ENCODE peak calls at places on chromosomes 7 and 10, in eight cellular contexts. D is bronchial epithelial cell, M is DND-41, U is K562, E is mucosa of descending colon, H is spleen, T is body of pancreas, Q is transverse colon. R is an unnamed sample.
A peak's percentile ranks its signal among the peaks of the same experiment; 100 is the strongest.

GRCh38 chr10:3166496-3167290 is 5.9 kb downstream of the PITRM1 start:
- DNase-seq in D (no peak), M (no peak), U (no peak), E (no peak), H (no peak), T (no peak), Q (no peak), R (no peak)

GRCh38 chr7:157389951-157390730 is 53.3 kb downstream of the DNAJB6 start:
- DNase-seq in D (no peak), M (no peak), U (no peak), E (peak; percentile 58), H (peak; percentile 89), T (no peak), Q (no peak), R (no peak)

GRCh38 chr10:71978476-71978875 is 14.3 kb downstream of the CHST3 start:
- DNase-seq in D (no peak), M (no peak), U (peak; percentile 57), E (no peak), H (peak; percentile 30), T (no peak), Q (no peak), R (no peak)

GRCh38 chr7:127588697-127589482 is 679 bp downstream of the ARF5 start:
- DNase-seq in D (peak; percentile 41), M (peak; percentile 46), U (peak; percentile 80), E (peak; percentile 76), H (no peak), T (peak; percentile 88), Q (peak; percentile 58), R (no peak)

GRCh38 chr10:59864141-59864962 is 42.0 kb downstream of the CCDC6 start:
- DNase-seq in D (no peak), M (peak; percentile 13), U (no peak), E (no peak), H (no peak), T (no peak), Q (no peak), R (no peak)

GRCh38 chr7:102875700-102876192 is 37.1 kb upstream of the LRRC17 start:
- DNase-seq in D (peak; percentile 100), M (no peak), U (peak; percentile 32), E (no peak), H (no peak), T (peak; percentile 80), Q (no peak), R (peak; percentile 100)

GRCh38 chr10:76082232-76082631 is 650.8 kb downstream of the LRMDA start:
- DNase-seq in D (peak; percentile 69), M (no peak), U (no peak), E (no peak), H (no peak), T (no peak), Q (peak; percentile 47), R (no peak)

GRCh38 chr7:137007001-137007725 is 138.7 kb downstream of the CHRM2 start:
- DNase-seq in D (no peak), M (no peak), U (no peak), E (no peak), H (no peak), T (no peak), Q (no peak), R (no peak)

GRCh38 chr7:79258826-79259225 is 194.6 kb downstream of the MAGI2 start:
- DNase-seq in D (no peak), M (no peak), U (no peak), E (no peak), H (no peak), T (no peak), Q (no peak), R (no peak)

GRCh38 chr7:141737118-141737835 is 881 bp upstream of the SSBP1 start:
- DNase-seq in D (peak; percentile 8), M (peak; percentile 15), U (peak; percentile 54), E (peak; percentile 53), H (peak; percentile 77), T (peak; percentile 16), Q (peak; percentile 44), R (no peak)

GRCh38 chr10:110420401-110421193 is 77.1 kb upstream of the DUSP5 start:
- DNase-seq in D (peak; percentile 83), M (no peak), U (no peak), E (no peak), H (no peak), T (peak; percentile 63), Q (no peak), R (no peak)

GRCh38 chr7:68031180-68031943 is 1034.7 kb downstream of the TYW1 start:
- DNase-seq in D (no peak), M (no peak), U (no peak), E (no peak), H (no peak), T (no peak), Q (no peak), R (no peak)

GRCh38 chr7:44348300-44348699 is 22.9 kb upstream of the CAMK2B start:
- DNase-seq in D (peak; percentile 11), M (peak; percentile 27), U (peak; percentile 12), E (no peak), H (no peak), T (no peak), Q (no peak), R (no peak)

GRCh38 chr7:69803699-69804516 is 205.6 kb downstream of the AUTS2 start:
- DNase-seq in D (no peak), M (no peak), U (no peak), E (no peak), H (no peak), T (no peak), Q (no peak), R (no peak)

GRCh38 chr7:137934941-137935848 is 66.7 kb downstream of the CREB3L2 start:
- DNase-seq in D (no peak), M (no peak), U (no peak), E (no peak), H (no peak), T (no peak), Q (no peak), R (no peak)

GRCh38 chr7:157612664-157613561 is 276.1 kb downstream of the DNAJB6 start:
- DNase-seq in D (no peak), M (peak; percentile 75), U (no peak), E (peak; percentile 77), H (peak; percentile 93), T (peak; percentile 31), Q (peak; percentile 43), R (no peak)

GRCh38 chr10:77939561-77940001 is 13.0 kb upstream of the DLG5 start:
- DNase-seq in D (no peak), M (no peak), U (no peak), E (no peak), H (no peak), T (peak; percentile 38), Q (peak; percentile 46), R (no peak)

GRCh38 chr10:73585223-73585784 is 5.8 kb downstream of the USP54 start:
- DNase-seq in D (peak; percentile 67), M (no peak), U (no peak), E (no peak), H (no peak), T (no peak), Q (no peak), R (no peak)

GRCh38 chr7:130298079-130298478 is 5.1 kb downstream of the CPA4 start:
- DNase-seq in D (no peak), M (no peak), U (no peak), E (no peak), H (no peak), T (no peak), Q (no peak), R (no peak)

GRCh38 chr7:130298927-130299326 is 6.0 kb downstream of the CPA4 start:
- DNase-seq in D (peak; percentile 40), M (no peak), U (no peak), E (no peak), H (no peak), T (no peak), Q (peak; percentile 17), R (no peak)

GRCh38 chr7:130297628-130298027 is 4.7 kb downstream of the CPA4 start:
- DNase-seq in D (no peak), M (no peak), U (no peak), E (no peak), H (no peak), T (no peak), Q (no peak), R (no peak)

GRCh38 chr7:130294314-130294713 is 1.4 kb downstream of the CPA4 start:
- DNase-seq in D (peak; percentile 84), M (peak; percentile 34), U (no peak), E (no peak), H (no peak), T (no peak), Q (no peak), R (no peak)

GRCh38 chr7:130296221-130296951 is 3.4 kb downstream of the CPA4 start:
- DNase-seq in D (no peak), M (no peak), U (no peak), E (no peak), H (no peak), T (no peak), Q (no peak), R (no peak)
- H3K36me3 ChIP-seq in D (peaks cover 4% of the 10 kb centered on the region), M (no peaks in the 10 kb centered on the region), U (no peaks in the 10 kb centered on the region), E (no peaks in the 10 kb centered on the region), H (no peaks in the 10 kb centered on the region), T (no peaks in the 10 kb centered on the region), Q (no peaks in the 10 kb centered on the region), R (no peaks in the 10 kb centered on the region)

GRCh38 chr10:86849495-86849894 is 93.1 kb downstream of the BMPR1A start:
- DNase-seq in D (no peak), M (no peak), U (no peak), E (no peak), H (no peak), T (no peak), Q (no peak), R (no peak)
- TF ChIP-seq CTCF in D (no peak), M (no peak), U (no peak), E (no peak), H (no peak), T (no peak), Q (no peak), R (no peak)

GRCh38 chr10:14910953-14911352 is 32.3 kb downstream of the SUV39H2 start:
- DNase-seq in D (no peak), M (no peak), U (no peak), E (no peak), H (no peak), T (no peak), Q (no peak), R (no peak)

GRCh38 chr10:14917827-14918226 is 36.1 kb downstream of the DCLRE1C start:
- DNase-seq in D (no peak), M (no peak), U (no peak), E (no peak), H (no peak), T (no peak), Q (no peak), R (no peak)

GRCh38 chr10:14918964-14919363 is 34.9 kb downstream of the DCLRE1C start:
- DNase-seq in D (no peak), M (no peak), U (no peak), E (no peak), H (no peak), T (no peak), Q (no peak), R (no peak)

GRCh38 chr10:14916600-14916999 is 37.3 kb downstream of the DCLRE1C start:
- DNase-seq in D (no peak), M (no peak), U (no peak), E (no peak), H (no peak), T (no peak), Q (no peak), R (no peak)
- H3K36me3 ChIP-seq in D (peaks cover 8% of the 10 kb centered on the region), M (peaks cover 94% of the 10 kb centered on the region), U (peaks cover 87% of the 10 kb centered on the region), E (peaks cover 22% of the 10 kb centered on the region), H (peaks cover 94% of the 10 kb centered on the region), T (peaks cover 14% of the 10 kb centered on the region), Q (no peaks in the 10 kb centered on the region), R (no peaks in the 10 kb centered on the region)

DNA sequence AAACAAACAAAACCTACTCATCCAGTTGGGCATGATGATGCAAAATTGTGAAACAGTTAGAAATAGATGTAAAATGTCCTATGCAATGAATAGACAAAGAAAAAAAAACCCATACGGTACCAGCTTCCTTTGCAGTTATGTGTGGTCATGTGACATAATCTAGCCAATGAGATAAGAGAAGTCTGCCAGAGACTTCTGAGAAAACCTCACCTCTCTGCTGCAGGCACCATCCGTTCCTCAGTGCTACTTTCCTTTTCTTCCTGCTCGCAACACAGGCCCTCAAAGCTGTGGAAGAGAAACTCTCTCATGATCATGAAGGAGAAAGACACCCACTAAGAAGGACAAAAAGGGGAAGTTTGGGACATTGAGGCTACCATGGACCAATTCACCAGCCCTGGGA is 76.8 kb upstream of the CARD11 start:
- DNase-seq in D (no peak), M (no peak), U (no peak), E (no peak), H (no peak), T (no peak), Q (no peak), R (no peak)
- TF ChIP-seq CTCF in D (no peak), M (no peak), U (no peak), E (no peak), H (no peak), T (no peak), Q (no peak), R (no peak)